ENCODE peak calls at places on chromosomes 3 and 15, in five cellular contexts. S is NT2/D1, Z is HepG2, G is GM12878, O is H1. U is an unnamed sample.

GRCh38 chr15:57031605-57032004 is 113.2 kb downstream of the TCF12 start:
- DNase-seq in S (peak; percentile 56), Z (no peak), G (no peak), O (no peak), U (peak; percentile 10)

GRCh38 chr3:115512565-115513410 is 110.5 kb upstream of the GAP43 start:
- DNase-seq in S (peak; percentile 86), Z (no peak), G (no peak), O (no peak), U (peak; percentile 62)

GRCh38 chr3:13397316-13397715 is 22.8 kb downstream of the NUP210 start:
- DNase-seq in S (no peak), Z (no peak), G (no peak), O (no peak), U (no peak)

GRCh38 chr3:155233213-155233612 is 60.3 kb downstream of the STRIT1 start:
- DNase-seq in S (no peak), Z (no peak), G (no peak), O (no peak), U (peak; percentile 17)

GRCh38 chr3:124886168-124887051 is 755 bp downstream of the ITGB5 start:
- DNase-seq in S (no peak), Z (peak; percentile 68), G (no peak), O (no peak), U (peak; percentile 42)

GRCh38 chr15:40928975-40929729 is at the start of gene DLL4:
- DNase-seq in S (no peak), Z (peak; percentile 54), G (no peak), O (no peak), U (peak; percentile 68)

GRCh38 chr3:72337480-72337855 is 510.8 kb downstream of the SHQ1 start:
- DNase-seq in S (no peak), Z (no peak), G (no peak), O (no peak), U (no peak)

GRCh38 chr15:88803241-88803919 is at the start of gene ACAN:
- DNase-seq in S (no peak), Z (no peak), G (no peak), O (no peak), U (peak; percentile 42)

GRCh38 chr15:73924258-73924921 is 1.9 kb upstream of the LOXL1 start:
- DNase-seq in S (no peak), Z (no peak), G (no peak), O (no peak), U (no peak)

GRCh38 chr15:78618064-78618463 is 2.7 kb downstream of the CHRNA3 start:
- DNase-seq in S (no peak), Z (no peak), G (no peak), O (no peak), U (no peak)
- TF ChIP-seq SUZ12 in S (no peak), Z (no peak), G (no peak), O (no peak), U (no peak)

GRCh38 chr15:85890620-85890980 is 95.9 kb upstream of the KLHL25 start:
- DNase-seq in S (no peak), Z (no peak), G (no peak), O (no peak), U (no peak)
- TF ChIP-seq SUZ12 in S (no peak), Z (no peak), G (no peak), O (no peak), U (no peak)

GRCh38 chr15:45637552-45638033 is 2.8 kb downstream of the SQOR start:
- DNase-seq in S (no peak), Z (peak; percentile 80), G (peak; percentile 85), O (no peak), U (no peak)

GRCh38 chr15:45641374-45641778 is 6.5 kb downstream of the SQOR start:
- DNase-seq in S (no peak), Z (peak; percentile 95), G (no peak), O (no peak), U (no peak)

GRCh38 chr15:45642203-45642932 is 7.5 kb downstream of the SQOR start:
- DNase-seq in S (no peak), Z (no peak), G (no peak), O (no peak), U (no peak)

GRCh38 chr15:45638641-45639040 is 3.8 kb downstream of the SQOR start:
- DNase-seq in S (no peak), Z (no peak), G (no peak), O (no peak), U (no peak)

GRCh38 chr15:45640610-45641009 is 5.8 kb downstream of the SQOR start:
- DNase-seq in S (no peak), Z (peak; percentile 55), G (no peak), O (no peak), U (no peak)
- TF ChIP-seq SUZ12 in S (no peak), Z (no peak), G (no peak), O (no peak), U (no peak)

DNA sequence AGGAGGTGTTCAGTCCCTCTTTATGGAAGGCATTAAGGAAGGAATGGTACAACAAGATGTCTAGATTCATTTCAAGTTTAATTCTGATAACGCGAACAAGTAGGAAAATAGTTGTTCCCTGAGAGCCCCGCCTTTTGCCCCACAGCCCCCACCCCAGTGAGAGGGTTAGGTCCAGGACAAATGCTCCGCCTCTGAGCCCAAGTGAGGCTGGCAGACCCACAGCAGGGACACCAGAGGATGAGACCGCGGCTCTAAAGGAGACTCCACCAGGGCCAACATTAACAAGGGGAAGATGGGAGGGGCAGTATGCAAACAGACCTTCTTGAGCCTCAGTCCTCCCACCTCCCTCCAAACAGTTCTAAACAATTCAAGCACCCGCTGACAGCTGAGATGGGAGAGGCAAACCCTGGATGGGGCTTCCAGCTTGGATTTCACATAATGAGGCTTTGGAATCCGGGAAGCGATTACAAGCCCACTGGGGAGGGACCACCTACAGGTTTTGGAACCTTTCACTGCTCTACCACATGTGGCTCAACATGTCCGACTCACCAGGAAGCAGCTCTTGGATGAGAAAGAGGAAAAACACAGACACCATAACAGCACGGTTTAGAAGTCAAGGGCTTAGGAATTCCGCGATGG is 42.9 kb upstream of the IREB2 start:
- DNase-seq in S (peak; percentile 90), Z (no peak), G (no peak), O (peak; percentile 54), U (peak; percentile 61)
- TF ChIP-seq SUZ12 in S (no peak), Z (no peak), G (no peak), O (no peak), U (no peak)

GRCh38 chr3:139117136-139117675 is 72.5 kb upstream of the PRR23C start:
- DNase-seq in S (no peak), Z (no peak), G (no peak), O (no peak), U (no peak)

GRCh38 chr3:139117883-139118760 is 73.4 kb upstream of the PRR23C start:
- DNase-seq in S (no peak), Z (no peak), G (no peak), O (no peak), U (no peak)

GRCh38 chr3:139120336-139120971 is 75.8 kb upstream of the PRR23C start:
- DNase-seq in S (no peak), Z (no peak), G (no peak), O (no peak), U (no peak)

GRCh38 chr3:139119331-139120025 is 74.8 kb upstream of the PRR23C start:
- DNase-seq in S (no peak), Z (no peak), G (no peak), O (no peak), U (no peak)

DNA sequence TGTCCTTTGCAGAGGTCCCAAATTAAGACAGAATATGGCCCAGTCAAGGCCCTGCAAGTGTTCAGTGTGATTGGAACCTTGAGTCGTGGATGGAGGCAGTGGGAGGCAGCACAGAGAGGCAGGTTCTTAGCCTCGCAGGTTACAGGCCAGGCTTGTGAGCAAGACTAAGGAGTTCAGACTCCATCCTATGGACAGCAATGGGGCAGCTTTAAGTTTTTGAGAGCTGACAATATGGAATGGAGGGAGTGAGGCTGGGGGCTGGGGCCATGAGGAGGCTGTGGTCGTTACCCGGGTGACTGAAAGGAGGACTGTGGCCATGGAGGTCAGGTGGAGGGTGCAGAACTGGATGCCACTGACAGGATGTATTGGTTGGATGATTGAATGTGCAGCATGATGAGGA is 74.1 kb upstream of the PRR23C start:
- DNase-seq in S (no peak), Z (no peak), G (no peak), O (no peak), U (no peak)
- TF ChIP-seq SUZ12 in S (no peak), Z (no peak), G (no peak), O (no peak), U (no peak)

DNA sequence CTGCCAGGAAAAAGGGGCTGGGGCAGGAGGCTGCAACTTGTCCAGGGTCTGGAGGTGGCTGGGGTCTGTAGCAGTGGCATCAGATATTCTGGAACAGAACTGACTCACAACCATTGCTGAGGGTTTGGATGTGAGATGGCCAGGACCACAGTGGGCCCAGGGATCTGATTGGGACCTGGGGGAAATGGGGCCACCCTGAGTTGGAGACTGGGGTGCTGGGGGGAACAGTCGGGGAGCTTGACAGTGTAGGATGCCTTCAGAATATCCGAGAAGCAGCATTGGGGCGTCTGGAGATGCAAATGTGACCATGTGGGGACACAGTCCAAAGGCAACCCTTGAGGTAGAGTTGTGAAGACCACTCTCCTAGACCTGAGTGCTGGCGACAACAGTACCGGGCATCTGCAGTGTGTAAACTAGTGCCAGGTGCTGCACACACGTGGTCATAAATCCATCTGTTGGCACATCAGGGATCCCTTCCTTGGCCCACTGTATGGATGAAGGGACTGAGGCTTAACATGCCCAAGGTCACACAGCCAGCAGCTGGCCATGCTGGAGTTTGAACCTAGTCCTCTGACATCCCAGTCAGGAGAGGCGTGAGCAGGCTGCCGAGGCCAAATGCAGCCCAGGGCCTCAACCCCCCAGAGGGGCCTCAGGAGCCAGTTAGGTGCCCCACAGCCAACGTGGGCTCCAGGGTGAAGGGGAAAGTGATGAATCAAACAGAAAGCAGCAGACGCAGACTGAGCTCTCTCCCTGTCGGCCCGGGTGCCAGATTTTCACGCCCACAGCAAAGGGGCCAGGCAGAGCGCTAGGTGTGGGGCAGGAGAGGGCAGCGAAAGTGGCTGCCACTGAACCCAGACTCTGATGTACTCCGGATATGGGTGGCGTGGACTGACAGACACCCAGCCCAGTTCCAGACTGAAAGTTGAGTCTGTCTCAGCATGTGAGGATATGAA is 18.8 kb downstream of the HEMK1 start:
- DNase-seq in S (no peak), Z (peak; percentile 57), G (peak; percentile 32), O (no peak), U (no peak)
- TF ChIP-seq SUZ12 in S (no peak), Z (no peak), G (no peak), O (no peak), U (no peak)